ENCODE peak calls at places on chromosomes 2 and 18, in five cellular contexts. B is H54, H is NCI-H748 treated with DMSO at 0.1 percent for 48 hours, R is HT1080, G is SJSA1. M is an unnamed sample.

GRCh38 chr2:42562474-42563144 is 5.8 kb upstream of the MTA3 start:
- DNase-seq in B (no peak), H (no peak), R (no peak), G (no peak), M (no peak)

GRCh38 chr2:227411990-227412350 is 24.2 kb upstream of the SCYGR1 start:
- DNase-seq in B (no peak), H (no peak), R (peak; percentile 54), G (peak; percentile 16), M (no peak)

GRCh38 chr18:79934311-79935097 is 16.9 kb downstream of the SLC66A2 start:
- DNase-seq in B (no peak), H (no peak), R (no peak), G (no peak), M (no peak)

GRCh38 chr18:47075098-47075883 is 39.9 kb upstream of the ELOA2 start:
- DNase-seq in B (peak; percentile 45), H (no peak), R (peak; percentile 68), G (no peak), M (no peak)

GRCh38 chr2:230898016-230898415 is 27.0 kb downstream of the GPR55 start:
- DNase-seq in B (no peak), H (no peak), R (no peak), G (no peak), M (no peak)

GRCh38 chr18:59024829-59025228 is 114.9 kb upstream of the SEC11C start:
- DNase-seq in B (no peak), H (no peak), R (no peak), G (no peak), M (no peak)

GRCh38 chr2:190413421-190413820 is 5.3 kb downstream of the MFSD6 start:
- DNase-seq in B (no peak), H (no peak), R (peak; percentile 7), G (no peak), M (no peak)

GRCh38 chr2:37026050-37026449 is 58.1 kb downstream of the HEATR5B start:
- DNase-seq in B (no peak), H (no peak), R (peak; percentile 30), G (no peak), M (peak; percentile 22)

GRCh38 chr18:41323044-41323443 is 632.0 kb upstream of the PIK3C3 start:
- DNase-seq in B (no peak), H (no peak), R (peak; percentile 71), G (no peak), M (no peak)

GRCh38 chr2:241636983-241637232 is at the start of gene THAP4:
- DNase-seq in B (peak; percentile 93), H (no peak), R (no peak), G (no peak), M (no peak)

GRCh38 chr18:24396082-24396623 is 1.5 kb downstream of the OSBPL1A start:
- DNase-seq in B (no peak), H (no peak), R (no peak), G (no peak), M (no peak)